ENCODE peak calls at places on chromosomes 1 and 21, in seven cellular contexts. I is body of pancreas, X is psoas muscle, Y is heart right ventricle, B is aorta, E is right lobe of liver, S is adrenal gland. V is an unnamed sample. For H3K4me1 and H3K9me3, the result is how much of the 10 kb centered on the place peaks cover.

GRCh38 chr1:55893155-55893554 is 678.0 kb upstream of the USP24 start:
- DNase-seq in E (no peak), I (no peak), B (no peak), Y (no peak), S (no peak), X (no peak), V (no peak)

GRCh38 chr1:116559304-116559761 is 11.5 kb downstream of the CD58 start:
- DNase-seq in Y (no peak), X (no peak), I (no peak), E (no peak), S (no peak), B (no peak), V (no peak)

GRCh38 chr1:220528679-220529529 is 968 bp downstream of the MARK1 start:
- DNase-seq in E (no peak), Y (peak), I (peak), X (no peak), S (peak), B (peak), V (no peak)

GRCh38 chr1:51675177-51675780 is 58.4 kb downstream of the OSBPL9 start:
- DNase-seq in B (no peak), I (no peak), X (no peak), E (no peak), Y (no peak), S (no peak), V (no peak)

GRCh38 chr1:150233359-150234308 is 2.3 kb downstream of the ANP32E start:
- DNase-seq in Y (no peak), S (no peak), B (peak), E (no peak), I (peak), X (peak), V (peak)

GRCh38 chr1:31529999-31530705 is 46.2 kb upstream of the TINAGL1 start:
- DNase-seq in S (no peak), X (no peak), I (no peak), E (no peak), Y (no peak), B (no peak), V (no peak)

GRCh38 chr1:177909416-177909815 is 60.4 kb downstream of the SEC16B start:
- DNase-seq in I (no peak), S (no peak), E (no peak), X (no peak), Y (no peak), B (no peak), V (no peak)

GRCh38 chr21:42614391-42614790 is 39.0 kb upstream of the PDE9A start:
- DNase-seq in X (no peak), Y (no peak), I (no peak), S (no peak), E (no peak), B (peak), V (no peak)

GRCh38 chr1:35524106-35524505 is 33.1 kb downstream of the KIAA0319L start:
- DNase-seq in B (no peak), Y (no peak), S (no peak), X (no peak), I (no peak), E (no peak), V (no peak)

GRCh38 chr1:24764848-24765247 is 19.6 kb downstream of the CLIC4 start:
- DNase-seq in I (no peak), B (no peak), S (no peak), X (no peak), Y (no peak), E (no peak), V (no peak)

GRCh38 chr21:39676054-39676771 is 63.5 kb downstream of the B3GALT5 start:
- DNase-seq in Y (peak), B (no peak), E (no peak), S (no peak), X (no peak), I (peak), V (no peak)

GRCh38 chr1:203152158-203153034 is 23.2 kb downstream of the MYBPH start:
- DNase-seq in E (no peak), I (no peak), Y (no peak), B (no peak), X (no peak), S (no peak), V (no peak)

GRCh38 chr21:36047139-36047538 is 13.2 kb downstream of the SETD4 start:
- DNase-seq in I (no peak), S (no peak), E (no peak), Y (no peak), B (no peak), X (no peak), V (no peak)

GRCh38 chr1:177858222-177858894 is 111.5 kb downstream of the SEC16B start:
- DNase-seq in X (no peak), B (no peak), S (no peak), I (no peak), E (no peak), Y (no peak), V (no peak)

GRCh38 chr1:162878000-162878596 is 17.1 kb upstream of the CCDC190 start:
- DNase-seq in X (peak), S (peak), I (peak), B (peak), Y (peak), E (no peak), V (peak)

GRCh38 chr1:200323856-200324400 is 85.9 kb downstream of the ZNF281 start:
- DNase-seq in E (no peak), S (no peak), X (no peak), I (no peak), Y (no peak), B (no peak), V (no peak)

GRCh38 chr1:60133848-60134247 is 60.3 kb upstream of the C1orf87 start:
- DNase-seq in S (no peak), B (no peak), X (no peak), E (no peak), Y (no peak), I (no peak), V (no peak)

GRCh38 chr1:111604931-111605330 is 14.7 kb upstream of the RAP1A start:
- DNase-seq in E (no peak), I (no peak), Y (no peak), S (no peak), B (no peak), X (no peak), V (no peak)

GRCh38 chr1:6052543-6053205 is 7.0 kb downstream of the KCNAB2 start:
- DNase-seq in E (no peak), I (peak), Y (peak), B (peak), S (peak), X (peak), V (peak)

GRCh38 chr1:229027622-229028182 is 243.2 kb upstream of the RAB4A start:
- DNase-seq in I (peak), S (peak), B (no peak), E (no peak), X (peak), Y (no peak), V (peak)

GRCh38 chr1:214739621-214740238 is 136.7 kb downstream of the CENPF start:
- DNase-seq in Y (no peak), B (no peak), X (no peak), I (no peak), E (no peak), S (no peak), V (no peak)

GRCh38 chr1:204871405-204872037 is 859 bp downstream of the NFASC start:
- DNase-seq in Y (no peak), X (no peak), I (no peak), B (no peak), E (no peak), S (no peak), V (no peak)

GRCh38 chr1:77834771-77835334 is 53.6 kb upstream of the NEXN start:
- DNase-seq in Y (peak), X (no peak), I (peak), E (peak), B (no peak), S (no peak), V (no peak)

GRCh38 chr1:221439734-221440436 is 302.0 kb downstream of the DUSP10 start:
- DNase-seq in Y (peak), I (no peak), B (no peak), E (no peak), X (no peak), S (no peak), V (no peak)

GRCh38 chr1:234520908-234521801 is 42.2 kb upstream of the TARBP1 start:
- DNase-seq in I (peak), X (no peak), B (no peak), Y (no peak), E (no peak), S (no peak), V (no peak)

GRCh38 chr1:177779325-177779965 is 190.4 kb downstream of the SEC16B start:
- DNase-seq in S (no peak), X (no peak), E (no peak), B (no peak), I (no peak), Y (no peak), V (no peak)

GRCh38 chr1:157088607-157089006 is 11.0 kb downstream of the ETV3L start:
- DNase-seq in E (no peak), Y (no peak), I (no peak), B (no peak), X (no peak), S (no peak), V (no peak)

GRCh38 chr21:17491716-17492414 is 21.0 kb upstream of the CXADR start:
- DNase-seq in I (no peak), Y (peak), X (no peak), B (no peak), E (no peak), S (peak), V (no peak)

DNA sequence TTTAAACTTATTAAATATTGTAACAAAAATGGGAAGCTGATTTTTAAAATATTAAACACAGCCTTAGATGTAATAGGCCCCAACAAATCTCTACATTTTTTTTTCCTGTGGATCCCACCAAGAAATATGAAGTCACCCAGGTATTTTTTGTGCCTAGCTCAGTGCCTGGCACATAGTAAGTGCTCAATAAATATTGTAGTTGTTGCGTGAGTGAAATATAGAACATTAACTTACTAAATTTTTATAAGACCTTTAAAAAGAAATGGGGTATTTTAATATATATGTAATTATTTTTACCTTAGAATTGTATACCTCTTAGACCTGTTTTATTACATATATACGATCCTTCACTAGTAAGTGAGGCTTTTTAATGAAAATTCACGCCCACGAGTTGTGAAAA is 569 bp upstream of the DNAH14 start:
- DNase-seq in X (no peak), E (no peak), I (no peak), B (no peak), S (no peak), Y (no peak), V (no peak)
- H3K4me3 ChIP-seq in X (no peak), E (peak), I (peak), B (no peak), S (peak), Y (no peak), V (no peak)

DNA sequence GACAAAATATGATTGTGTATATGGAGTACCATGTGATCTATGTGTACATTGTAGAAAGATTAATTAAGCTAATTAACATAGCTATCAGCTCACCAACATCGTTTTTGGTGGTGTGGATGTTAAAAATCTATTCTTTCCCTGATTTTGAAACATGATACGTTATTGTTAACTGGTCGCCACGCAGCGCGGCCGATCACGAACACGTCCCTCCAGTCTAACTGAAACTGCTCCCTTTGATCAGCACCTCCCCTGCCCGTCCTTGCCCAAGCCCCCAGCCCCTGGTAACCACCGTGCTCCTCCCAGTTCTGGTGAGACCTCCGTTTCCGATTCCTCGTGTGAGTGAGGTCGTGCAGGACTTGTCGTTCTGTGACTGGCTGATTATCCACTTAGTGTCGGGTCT is 67.0 kb downstream of the AGPAT3 start:
- DNase-seq in I (no peak), S (no peak), Y (no peak), B (no peak), E (no peak), X (no peak), V (no peak)
- H3K4me1 ChIP-seq in I (under half), S (under half), Y (under half), B (under half), E (under half), X (under half), V (under half)

DNA sequence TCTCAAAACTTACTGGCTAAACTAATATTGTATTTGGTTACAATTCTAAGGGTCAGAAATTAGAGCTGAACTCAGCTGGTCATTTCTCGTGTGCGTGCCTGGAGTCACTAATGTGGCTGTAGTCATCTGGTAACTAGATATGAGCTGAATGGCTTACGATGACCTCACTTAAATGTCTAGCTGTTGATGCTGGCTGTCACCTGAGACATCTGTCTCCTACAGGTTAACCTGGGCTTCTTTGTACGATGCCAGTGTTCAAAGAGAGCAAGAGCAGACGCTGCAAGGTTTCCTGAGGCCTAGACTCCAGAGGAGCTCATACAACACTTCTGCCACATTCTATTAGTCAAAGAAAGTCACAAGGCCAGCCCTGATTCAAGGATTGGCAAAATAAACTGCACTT is 17.1 kb upstream of the ALG6 start:
- DNase-seq in Y (no peak), S (no peak), E (no peak), I (no peak), B (no peak), X (no peak), V (no peak)
- H3K9me3 ChIP-seq in Y (under half), S (under half), E (under half), I (under half), B (under half), X (under half), V (under half)

GRCh38 chr1:118184737-118185082 is 318 bp downstream of the SPAG17 start:
- DNase-seq in X (no peak), B (no peak), I (no peak), E (no peak), S (no peak), Y (no peak), V (no peak)

GRCh38 chr1:118186026-118186425 is 998 bp upstream of the SPAG17 start:
- DNase-seq in Y (no peak), B (no peak), I (no peak), X (no peak), E (no peak), S (no peak), V (no peak)

DNA sequence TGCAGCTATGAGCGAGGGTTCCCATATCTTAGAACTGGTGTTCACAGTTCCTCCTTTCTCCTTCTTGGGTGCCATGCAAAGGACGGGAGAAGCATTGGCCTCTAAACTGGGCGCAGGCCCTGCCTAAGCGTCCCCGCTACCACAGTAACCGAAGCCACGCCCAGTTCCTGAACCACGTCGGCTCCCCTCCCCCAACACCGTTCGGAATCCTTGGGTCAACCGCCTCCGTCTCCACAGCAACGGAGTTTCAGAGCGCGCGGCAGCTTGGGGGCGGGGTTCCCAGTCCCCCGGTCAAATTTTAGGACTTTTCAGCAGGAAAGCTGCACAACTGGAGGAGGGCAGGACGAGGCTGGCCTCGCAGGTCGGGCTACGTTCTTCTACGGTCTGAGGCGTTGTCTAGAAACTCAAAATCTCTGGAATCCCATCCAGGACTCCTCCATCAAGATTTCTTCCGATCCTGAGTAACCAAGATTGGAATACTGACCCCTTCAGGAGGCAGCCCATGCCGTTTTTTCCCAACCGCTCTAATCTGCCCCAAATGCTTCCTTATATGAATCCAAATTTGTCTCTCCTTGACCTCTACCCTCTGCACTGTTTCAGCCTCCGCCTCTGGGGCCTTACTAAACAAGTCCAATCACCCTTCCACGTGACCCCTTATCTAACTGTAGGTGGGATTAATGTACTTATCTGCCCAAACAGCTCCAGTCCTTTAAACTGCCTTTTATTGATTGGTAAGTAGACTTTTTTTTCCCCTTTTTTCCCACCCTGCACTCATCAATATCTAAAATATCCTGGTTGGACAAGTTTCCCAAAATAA is at the start of gene SPAG17:
- DNase-seq in S (peak), E (peak), Y (peak), I (peak), X (peak), B (peak), V (peak)
- H3K4me3 ChIP-seq in S (peak), E (no peak), Y (no peak), I (peak), X (peak), B (no peak), V (peak)

DNA sequence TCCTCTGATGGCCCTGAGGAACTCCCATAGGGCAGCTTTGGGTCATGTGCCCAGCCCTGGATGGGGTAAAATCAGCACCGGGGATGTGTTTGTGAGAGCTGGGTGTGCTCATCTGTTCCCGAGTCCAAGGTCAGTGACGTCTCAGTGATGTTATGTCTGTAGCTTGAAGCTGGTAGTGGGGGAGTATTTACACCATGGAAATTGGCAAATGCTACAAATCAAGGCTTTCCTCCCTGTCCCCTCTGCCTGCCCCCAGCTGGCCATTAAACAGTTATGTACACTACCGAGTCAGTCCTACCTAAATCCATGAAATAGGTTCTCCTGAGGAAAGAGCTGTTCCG is 117.8 kb upstream of the SLC25A33 start:
- DNase-seq in Y (no peak), B (no peak), I (no peak), S (no peak), E (no peak), X (no peak), V (no peak)
- H3K4me1 ChIP-seq in Y (under half), B (under half), I (under half), S (under half), E (under half), X (under half), V (under half)

GRCh38 chr1:227526524-227526923 is 36.8 kb upstream of the ZNF678 start:
- DNase-seq in B (no peak), S (no peak), I (no peak), X (no peak), E (no peak), Y (no peak), V (no peak)
- H3K9me3 ChIP-seq in B (under half), S (under half), I (under half), X (half or more), E (under half), Y (half or more), V (under half)

DNA sequence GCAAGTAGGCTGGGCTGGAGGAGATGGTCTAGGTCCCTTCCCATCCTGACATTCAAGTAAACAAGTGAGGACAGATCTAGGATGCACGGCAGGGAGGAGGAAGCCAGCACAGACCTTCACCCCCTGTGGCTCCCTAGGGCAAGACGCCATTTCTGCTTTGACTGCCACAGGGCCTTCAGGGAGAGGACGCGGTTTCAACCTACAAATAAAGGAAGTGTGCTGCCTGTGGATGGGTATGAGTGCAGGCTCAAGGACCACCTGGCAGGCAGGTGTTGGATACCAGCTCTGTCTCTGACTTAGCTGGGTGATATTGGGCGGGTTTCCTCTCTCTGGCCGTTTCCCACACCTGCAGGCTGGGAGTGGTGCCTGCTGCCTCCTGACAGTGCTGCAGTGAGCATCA is 16.2 kb downstream of the SLC2A1 start:
- DNase-seq in E (no peak), Y (no peak), B (no peak), S (no peak), I (no peak), X (no peak), V (no peak)
- H3K4me3 ChIP-seq in E (no peak), Y (no peak), B (no peak), S (no peak), I (no peak), X (no peak), V (no peak)